ENCODE peak calls at places on chromosome 22, in nine cellular contexts. One of them, this sample, is unnamed.

GRCh38 chr22:23404689-23405365 is 175.3 kb downstream of the IGLL1 start:
- DNase-seq in activated naive CD8-positive, alpha-beta T cell treated with anti-CD3 and anti-CD28 coated beads, Interleukin-2, amount 50 U/mL, for 16 hours: no peak
- DNase-seq in NCI-H460: peak; percentile 13
- DNase-seq in A172: no peak
- DNase-seq in astrocyte of the hippocampus: peak; percentile 83
- DNase-seq in nephron progenitor cell: no peak
- DNase-seq in psoas muscle: no peak
- DNase-seq in activated T-helper 9 cell treated with anti-CD3 and anti-CD28 coated beads, Interleukin-2, amount 50 U/mL, for 16 hours: no peak
- DNase-seq in GM13976: peak; percentile 38
- DNase-seq in this sample: no peak

GRCh38 chr22:37571258-37571991 is 8.5 kb downstream of the LGALS2 start:
- DNase-seq in activated naive CD8-positive, alpha-beta T cell treated with anti-CD3 and anti-CD28 coated beads, Interleukin-2, amount 50 U/mL, for 16 hours: no peak
- DNase-seq in NCI-H460: peak; percentile 36
- DNase-seq in A172: peak; percentile 51
- DNase-seq in astrocyte of the hippocampus: peak; percentile 77
- DNase-seq in nephron progenitor cell: no peak
- DNase-seq in psoas muscle: no peak
- DNase-seq in activated T-helper 9 cell treated with anti-CD3 and anti-CD28 coated beads, Interleukin-2, amount 50 U/mL, for 16 hours: no peak
- DNase-seq in GM13976: no peak
- DNase-seq in this sample: peak; percentile 39

GRCh38 chr22:42347281-42347824 is 76.9 kb upstream of the TCF20 start:
- DNase-seq in activated naive CD8-positive, alpha-beta T cell treated with anti-CD3 and anti-CD28 coated beads, Interleukin-2, amount 50 U/mL, for 16 hours: no peak
- DNase-seq in NCI-H460: no peak
- DNase-seq in A172: no peak
- DNase-seq in astrocyte of the hippocampus: peak; percentile 31
- DNase-seq in nephron progenitor cell: peak; percentile 52
- DNase-seq in psoas muscle: no peak
- DNase-seq in activated T-helper 9 cell treated with anti-CD3 and anti-CD28 coated beads, Interleukin-2, amount 50 U/mL, for 16 hours: no peak
- DNase-seq in GM13976: no peak
- DNase-seq in this sample: no peak

GRCh38 chr22:37318255-37319109 is 36.2 kb downstream of the CYTH4 start:
- DNase-seq in activated naive CD8-positive, alpha-beta T cell treated with anti-CD3 and anti-CD28 coated beads, Interleukin-2, amount 50 U/mL, for 16 hours: no peak
- DNase-seq in NCI-H460: no peak
- DNase-seq in A172: no peak
- DNase-seq in astrocyte of the hippocampus: no peak
- DNase-seq in nephron progenitor cell: no peak
- DNase-seq in psoas muscle: no peak
- DNase-seq in activated T-helper 9 cell treated with anti-CD3 and anti-CD28 coated beads, Interleukin-2, amount 50 U/mL, for 16 hours: no peak
- DNase-seq in GM13976: no peak
- DNase-seq in this sample: no peak

GRCh38 chr22:37275622-37276021 is 6.7 kb upstream of the CYTH4 start:
- DNase-seq in activated naive CD8-positive, alpha-beta T cell treated with anti-CD3 and anti-CD28 coated beads, Interleukin-2, amount 50 U/mL, for 16 hours: no peak
- DNase-seq in NCI-H460: no peak
- DNase-seq in A172: no peak
- DNase-seq in astrocyte of the hippocampus: no peak
- DNase-seq in nephron progenitor cell: no peak
- DNase-seq in psoas muscle: no peak
- DNase-seq in activated T-helper 9 cell treated with anti-CD3 and anti-CD28 coated beads, Interleukin-2, amount 50 U/mL, for 16 hours: no peak
- DNase-seq in GM13976: no peak
- DNase-seq in this sample: no peak

GRCh38 chr22:23268139-23268712 is 87.9 kb downstream of the BCR start:
- DNase-seq in activated naive CD8-positive, alpha-beta T cell treated with anti-CD3 and anti-CD28 coated beads, Interleukin-2, amount 50 U/mL, for 16 hours: no peak
- DNase-seq in NCI-H460: no peak
- DNase-seq in A172: no peak
- DNase-seq in astrocyte of the hippocampus: no peak
- DNase-seq in nephron progenitor cell: no peak
- DNase-seq in psoas muscle: no peak
- DNase-seq in activated T-helper 9 cell treated with anti-CD3 and anti-CD28 coated beads, Interleukin-2, amount 50 U/mL, for 16 hours: no peak
- DNase-seq in GM13976: no peak
- DNase-seq in this sample: no peak

GRCh38 chr22:20495861-20496681 is 476 bp upstream of the KLHL22 start:
- DNase-seq in activated naive CD8-positive, alpha-beta T cell treated with anti-CD3 and anti-CD28 coated beads, Interleukin-2, amount 50 U/mL, for 16 hours: peak; percentile 86
- DNase-seq in NCI-H460: peak; percentile 81
- DNase-seq in A172: peak; percentile 59
- DNase-seq in astrocyte of the hippocampus: peak; percentile 97
- DNase-seq in nephron progenitor cell: peak; percentile 94
- DNase-seq in psoas muscle: peak; percentile 95
- DNase-seq in activated T-helper 9 cell treated with anti-CD3 and anti-CD28 coated beads, Interleukin-2, amount 50 U/mL, for 16 hours: peak; percentile 92
- DNase-seq in GM13976: peak; percentile 99
- DNase-seq in this sample: peak; percentile 74

GRCh38 chr22:32469799-32470212 is 4.8 kb upstream of the FBXO7 start:
- DNase-seq in activated naive CD8-positive, alpha-beta T cell treated with anti-CD3 and anti-CD28 coated beads, Interleukin-2, amount 50 U/mL, for 16 hours: no peak
- DNase-seq in NCI-H460: no peak
- DNase-seq in A172: peak; percentile 81
- DNase-seq in astrocyte of the hippocampus: peak; percentile 52
- DNase-seq in nephron progenitor cell: peak; percentile 4
- DNase-seq in psoas muscle: no peak
- DNase-seq in activated T-helper 9 cell treated with anti-CD3 and anti-CD28 coated beads, Interleukin-2, amount 50 U/mL, for 16 hours: no peak
- DNase-seq in GM13976: no peak
- DNase-seq in this sample: peak; percentile 54

GRCh38 chr22:36298601-36299000 is 45.7 kb downstream of the APOL1 start:
- DNase-seq in activated naive CD8-positive, alpha-beta T cell treated with anti-CD3 and anti-CD28 coated beads, Interleukin-2, amount 50 U/mL, for 16 hours: no peak
- DNase-seq in NCI-H460: no peak
- DNase-seq in A172: no peak
- DNase-seq in astrocyte of the hippocampus: no peak
- DNase-seq in nephron progenitor cell: no peak
- DNase-seq in psoas muscle: peak; percentile 28
- DNase-seq in activated T-helper 9 cell treated with anti-CD3 and anti-CD28 coated beads, Interleukin-2, amount 50 U/mL, for 16 hours: no peak
- DNase-seq in GM13976: no peak
- DNase-seq in this sample: no peak

GRCh38 chr22:31295831-31296230 is 3.5 kb upstream of the PIK3IP1 start:
- DNase-seq in activated naive CD8-positive, alpha-beta T cell treated with anti-CD3 and anti-CD28 coated beads, Interleukin-2, amount 50 U/mL, for 16 hours: no peak
- DNase-seq in NCI-H460: no peak
- DNase-seq in A172: peak; percentile 32
- DNase-seq in astrocyte of the hippocampus: no peak
- DNase-seq in nephron progenitor cell: no peak
- DNase-seq in psoas muscle: no peak
- DNase-seq in activated T-helper 9 cell treated with anti-CD3 and anti-CD28 coated beads, Interleukin-2, amount 50 U/mL, for 16 hours: no peak
- DNase-seq in GM13976: no peak
- DNase-seq in this sample: peak; percentile 53

GRCh38 chr22:30859714-30860095 is 108.9 kb downstream of the MORC2 start:
- DNase-seq in activated naive CD8-positive, alpha-beta T cell treated with anti-CD3 and anti-CD28 coated beads, Interleukin-2, amount 50 U/mL, for 16 hours: no peak
- DNase-seq in NCI-H460: no peak
- DNase-seq in A172: no peak
- DNase-seq in astrocyte of the hippocampus: no peak
- DNase-seq in nephron progenitor cell: no peak
- DNase-seq in psoas muscle: no peak
- DNase-seq in activated T-helper 9 cell treated with anti-CD3 and anti-CD28 coated beads, Interleukin-2, amount 50 U/mL, for 16 hours: no peak
- DNase-seq in GM13976: no peak
- DNase-seq in this sample: no peak

GRCh38 chr22:28986366-28986765 is 75.3 kb downstream of the C22orf31 start:
- DNase-seq in activated naive CD8-positive, alpha-beta T cell treated with anti-CD3 and anti-CD28 coated beads, Interleukin-2, amount 50 U/mL, for 16 hours: no peak
- DNase-seq in NCI-H460: no peak
- DNase-seq in A172: no peak
- DNase-seq in astrocyte of the hippocampus: peak; percentile 56
- DNase-seq in nephron progenitor cell: no peak
- DNase-seq in psoas muscle: no peak
- DNase-seq in activated T-helper 9 cell treated with anti-CD3 and anti-CD28 coated beads, Interleukin-2, amount 50 U/mL, for 16 hours: no peak
- DNase-seq in GM13976: no peak
- DNase-seq in this sample: no peak

GRCh38 chr22:49462291-49462690 is 365.4 kb downstream of the BRD1 start:
- DNase-seq in activated naive CD8-positive, alpha-beta T cell treated with anti-CD3 and anti-CD28 coated beads, Interleukin-2, amount 50 U/mL, for 16 hours: no peak
- DNase-seq in NCI-H460: no peak
- DNase-seq in A172: no peak
- DNase-seq in astrocyte of the hippocampus: no peak
- DNase-seq in nephron progenitor cell: no peak
- DNase-seq in psoas muscle: no peak
- DNase-seq in activated T-helper 9 cell treated with anti-CD3 and anti-CD28 coated beads, Interleukin-2, amount 50 U/mL, for 16 hours: no peak
- DNase-seq in GM13976: no peak
- DNase-seq in this sample: no peak

GRCh38 chr22:36928181-36928580 is 14.8 kb downstream of the CSF2RB start:
- DNase-seq in activated naive CD8-positive, alpha-beta T cell treated with anti-CD3 and anti-CD28 coated beads, Interleukin-2, amount 50 U/mL, for 16 hours: no peak
- DNase-seq in NCI-H460: no peak
- DNase-seq in A172: no peak
- DNase-seq in astrocyte of the hippocampus: no peak
- DNase-seq in nephron progenitor cell: peak; percentile 37
- DNase-seq in psoas muscle: no peak
- DNase-seq in activated T-helper 9 cell treated with anti-CD3 and anti-CD28 coated beads, Interleukin-2, amount 50 U/mL, for 16 hours: no peak
- DNase-seq in GM13976: no peak
- DNase-seq in this sample: no peak

GRCh38 chr22:45804319-45804985 is 132.8 kb downstream of the ATXN10 start:
- DNase-seq in activated naive CD8-positive, alpha-beta T cell treated with anti-CD3 and anti-CD28 coated beads, Interleukin-2, amount 50 U/mL, for 16 hours: no peak
- DNase-seq in NCI-H460: no peak
- DNase-seq in A172: no peak
- DNase-seq in astrocyte of the hippocampus: peak; percentile 48
- DNase-seq in nephron progenitor cell: no peak
- DNase-seq in psoas muscle: no peak
- DNase-seq in activated T-helper 9 cell treated with anti-CD3 and anti-CD28 coated beads, Interleukin-2, amount 50 U/mL, for 16 hours: no peak
- DNase-seq in GM13976: no peak
- DNase-seq in this sample: no peak

GRCh38 chr22:31917227-31917921 is 27.0 kb upstream of the YWHAH start:
- DNase-seq in activated naive CD8-positive, alpha-beta T cell treated with anti-CD3 and anti-CD28 coated beads, Interleukin-2, amount 50 U/mL, for 16 hours: no peak
- DNase-seq in NCI-H460: no peak
- DNase-seq in A172: no peak
- DNase-seq in astrocyte of the hippocampus: no peak
- DNase-seq in nephron progenitor cell: no peak
- DNase-seq in psoas muscle: peak; percentile 39
- DNase-seq in activated T-helper 9 cell treated with anti-CD3 and anti-CD28 coated beads, Interleukin-2, amount 50 U/mL, for 16 hours: no peak
- DNase-seq in GM13976: peak; percentile 63
- DNase-seq in this sample: no peak

GRCh38 chr22:50445880-50446707 is 28.7 kb downstream of the SBF1 start:
- DNase-seq in activated naive CD8-positive, alpha-beta T cell treated with anti-CD3 and anti-CD28 coated beads, Interleukin-2, amount 50 U/mL, for 16 hours: no peak
- DNase-seq in NCI-H460: no peak
- DNase-seq in A172: no peak
- DNase-seq in astrocyte of the hippocampus: no peak
- DNase-seq in nephron progenitor cell: no peak
- DNase-seq in psoas muscle: no peak
- DNase-seq in activated T-helper 9 cell treated with anti-CD3 and anti-CD28 coated beads, Interleukin-2, amount 50 U/mL, for 16 hours: no peak
- DNase-seq in GM13976: no peak
- DNase-seq in this sample: no peak

GRCh38 chr22:28030442-28030841 is 111.4 kb upstream of the PITPNB start:
- DNase-seq in activated naive CD8-positive, alpha-beta T cell treated with anti-CD3 and anti-CD28 coated beads, Interleukin-2, amount 50 U/mL, for 16 hours: no peak
- DNase-seq in NCI-H460: no peak
- DNase-seq in A172: no peak
- DNase-seq in astrocyte of the hippocampus: no peak
- DNase-seq in nephron progenitor cell: no peak
- DNase-seq in psoas muscle: no peak
- DNase-seq in activated T-helper 9 cell treated with anti-CD3 and anti-CD28 coated beads, Interleukin-2, amount 50 U/mL, for 16 hours: no peak
- DNase-seq in GM13976: peak; percentile 4
- DNase-seq in this sample: no peak